ENCODE peak calls at places on chromosomes 1 and 21, in seven cellular contexts. D is uterus, E is A549, H is breast epithelium, I is esophagus muscularis mucosa, L is IMR-90, F is Peyer's patch. A is an unnamed sample.

GRCh38 chr1:113396585-113396984 is 6.3 kb downstream of the MAGI3 start:
- DNase-seq in I (no peak), D (no peak), H (no peak), E (peak), L (peak), F (no peak), A (no peak)

GRCh38 chr1:226763741-226764264 is 24.7 kb upstream of the ITPKB start:
- DNase-seq in L (peak), H (no peak), I (no peak), D (no peak), E (peak), F (no peak), A (no peak)

GRCh38 chr1:211630236-211631081 is 45.0 kb downstream of the NEK2 start:
- DNase-seq in I (no peak), H (no peak), L (no peak), D (no peak), E (no peak), F (no peak), A (no peak)

GRCh38 chr1:40256401-40257084 is 1.5 kb upstream of the ZMPSTE24 start:
- DNase-seq in D (no peak), I (no peak), F (no peak), E (no peak), L (no peak), H (no peak), A (no peak)

GRCh38 chr1:203520315-203520714 is 26.4 kb downstream of the OPTC start:
- DNase-seq in I (no peak), F (no peak), E (no peak), H (no peak), D (no peak), L (peak), A (no peak)

GRCh38 chr1:113133038-113133437 is 60.0 kb downstream of the LRIG2 start:
- DNase-seq in F (no peak), D (no peak), I (no peak), L (no peak), H (no peak), E (no peak), A (no peak)

GRCh38 chr1:172670791-172671190 is 11.9 kb downstream of the FASLG start:
- DNase-seq in E (no peak), L (no peak), F (no peak), H (no peak), D (no peak), I (no peak), A (no peak)

GRCh38 chr1:94045465-94046056 is 75.4 kb downstream of the ABCA4 start:
- DNase-seq in D (peak), L (peak), F (no peak), E (peak), I (peak), H (peak), A (peak)

GRCh38 chr1:53256744-53257453 is 18.6 kb upstream of the MAGOH start:
- DNase-seq in D (no peak), I (no peak), H (no peak), E (no peak), F (no peak), L (no peak), A (no peak)

GRCh38 chr1:111743679-111744101 is 4.5 kb upstream of the INKA2 start:
- DNase-seq in E (no peak), H (no peak), I (peak), F (no peak), D (no peak), L (peak), A (peak)

GRCh38 chr1:82079607-82080006 is 278.9 kb downstream of the ADGRL2 start:
- DNase-seq in D (no peak), E (no peak), L (no peak), F (no peak), H (no peak), I (no peak), A (no peak)

GRCh38 chr21:42561742-42562141 is 48.1 kb downstream of the SLC37A1 start:
- DNase-seq in L (no peak), I (no peak), E (no peak), D (no peak), H (peak), F (peak), A (peak)

GRCh38 chr1:201888282-201889033 is at the start of gene SHISA4:
- DNase-seq in D (peak), E (peak), F (peak), L (peak), H (peak), I (no peak), A (peak)

GRCh38 chr1:110053557-110054428 is 16.7 kb downstream of the ALX3 start:
- DNase-seq in H (peak), I (no peak), F (peak), L (peak), E (peak), D (peak), A (peak)

GRCh38 chr1:240426056-240426455 is 185.9 kb downstream of the GREM2 start:
- DNase-seq in F (no peak), D (no peak), E (no peak), L (no peak), H (no peak), I (no peak), A (no peak)

GRCh38 chr1:7539772-7540175 is 231.3 kb upstream of the VAMP3 start:
- DNase-seq in L (peak), D (no peak), I (no peak), F (peak), E (no peak), H (peak), A (peak)

GRCh38 chr1:228176461-228177182 is 11.0 kb downstream of the IBA57 start:
- DNase-seq in D (no peak), E (no peak), L (no peak), F (no peak), H (no peak), I (no peak), A (no peak)

GRCh38 chr1:152873495-152873894 is 4.6 kb upstream of the SMCP start:
- DNase-seq in E (no peak), I (no peak), H (no peak), F (no peak), L (peak), D (no peak), A (no peak)

GRCh38 chr1:6298940-6299465 is 38.1 kb upstream of the GPR153 start:
- DNase-seq in D (no peak), E (no peak), L (no peak), I (no peak), H (no peak), F (no peak), A (no peak)

GRCh38 chr21:19343711-19344110 is 940.1 kb upstream of the TMPRSS15 start:
- DNase-seq in L (no peak), E (no peak), D (no peak), H (no peak), F (no peak), I (no peak), A (no peak)

GRCh38 chr1:113109908-113110554 is 37.0 kb downstream of the LRIG2 start:
- DNase-seq in E (peak), L (peak), H (no peak), D (peak), I (no peak), F (no peak), A (no peak)

GRCh38 chr1:76901158-76901767 is 34.0 kb downstream of the ST6GALNAC5 start:
- DNase-seq in L (peak), D (no peak), F (no peak), I (no peak), H (no peak), E (peak), A (no peak)

GRCh38 chr1:36576118-36576517 is 93.4 kb upstream of the CSF3R start:
- DNase-seq in I (no peak), L (peak), F (peak), H (no peak), D (peak), E (peak), A (peak)

GRCh38 chr21:39776589-39776988 is 31.6 kb downstream of the IGSF5 start:
- DNase-seq in E (no peak), F (no peak), D (no peak), H (no peak), I (no peak), L (no peak), A (no peak)

DNA sequence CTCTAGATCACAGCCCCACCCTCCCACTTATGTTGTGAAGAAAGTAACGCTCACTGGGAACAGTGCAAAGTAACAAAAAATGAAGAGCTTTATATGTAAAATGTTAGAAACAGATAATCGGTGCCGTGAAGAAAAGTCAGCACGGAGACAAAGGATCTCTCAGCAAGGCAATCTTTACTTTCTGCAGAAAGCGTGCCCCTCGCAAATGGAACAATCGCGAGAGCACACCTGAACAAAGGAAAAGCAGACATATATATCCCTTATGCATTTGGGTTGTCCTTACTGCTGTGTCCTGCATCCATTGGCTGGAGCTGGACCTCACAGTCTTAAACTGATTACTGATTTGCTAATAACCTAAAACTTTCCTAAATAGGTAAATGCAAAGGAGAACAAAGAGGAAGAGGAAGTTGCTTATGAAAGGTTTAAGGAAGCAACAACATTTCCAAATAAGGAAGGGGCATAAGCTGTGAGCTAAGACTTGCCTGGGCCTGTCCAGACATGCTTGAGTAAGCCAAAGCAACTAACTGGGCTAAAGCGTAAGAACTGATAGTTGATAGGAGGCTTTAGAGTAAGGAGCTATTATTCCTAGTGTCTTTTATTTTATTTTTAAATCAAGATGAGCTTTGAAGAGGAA is 89.7 kb downstream of the GTF2B start:
- DNase-seq in F (no peak), D (no peak), E (no peak), I (no peak), H (no peak), L (peak), A (no peak)
- TF ChIP-seq POLR2A in F (no peak), D (no peak), E (no peak), I (no peak), H (no peak), L (no peak), A (no peak)

GRCh38 chr1:235952950-235953615 is 86.4 kb upstream of the LYST start:
- DNase-seq in L (no peak), I (no peak), F (no peak), D (no peak), E (no peak), H (no peak), A (no peak)

GRCh38 chr1:235955777-235956176 is 89.1 kb upstream of the LYST start:
- DNase-seq in L (peak), D (no peak), I (no peak), H (no peak), E (no peak), F (no peak), A (no peak)

GRCh38 chr1:235958021-235958420 is 91.3 kb upstream of the LYST start:
- DNase-seq in E (no peak), H (no peak), L (no peak), F (no peak), I (no peak), D (no peak), A (no peak)

GRCh38 chr1:235953801-235954200 is 87.1 kb upstream of the LYST start:
- DNase-seq in F (no peak), I (no peak), E (no peak), H (no peak), D (no peak), L (peak), A (no peak)

DNA sequence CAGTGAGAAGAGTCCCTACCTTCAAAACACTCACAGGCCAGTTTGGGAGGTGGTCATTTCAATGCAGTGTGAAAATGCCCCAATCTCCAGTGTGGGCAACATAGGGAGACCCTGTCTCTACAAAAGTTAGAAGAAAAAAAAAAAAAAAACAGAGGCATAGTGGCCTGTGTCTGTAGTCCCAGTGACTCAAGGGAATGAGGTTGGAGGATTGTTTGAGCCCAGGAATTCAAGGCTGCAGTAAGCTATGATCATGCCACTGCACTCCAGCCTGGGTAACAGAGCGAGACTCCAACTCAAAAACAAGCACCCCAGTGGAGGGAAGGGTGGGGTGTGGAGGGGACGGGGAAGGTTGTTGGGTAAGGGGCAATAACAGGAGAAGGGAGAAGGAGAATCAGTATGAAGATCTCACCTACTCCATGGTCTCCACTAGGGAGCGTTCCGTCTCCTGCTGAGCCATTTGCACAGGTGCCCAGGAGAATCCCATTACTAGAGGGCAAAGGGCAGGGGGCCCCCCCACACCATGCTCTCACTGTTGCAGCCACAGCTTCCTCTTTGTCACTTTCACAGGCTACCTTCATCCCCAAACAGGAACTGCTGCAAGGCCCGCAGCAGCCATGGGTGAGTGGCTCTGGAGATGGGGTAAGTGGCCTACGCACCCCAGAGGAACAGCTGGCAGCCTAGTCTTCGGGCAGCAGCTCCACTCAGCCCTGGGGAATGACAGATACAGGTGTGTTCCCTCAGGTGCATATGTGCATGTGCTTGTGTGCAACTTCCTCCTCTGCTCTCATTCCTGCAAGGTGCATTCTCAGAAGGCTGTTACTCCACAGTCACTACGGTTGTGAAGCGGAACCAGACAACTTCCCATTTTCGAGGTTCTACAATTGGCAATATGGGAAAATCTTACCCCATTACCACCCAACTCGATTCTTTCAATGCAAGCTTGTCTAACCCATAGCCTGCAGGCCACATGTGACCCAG is 87.9 kb upstream of the LYST start:
- DNase-seq in D (no peak), F (peak), H (no peak), L (peak), E (no peak), I (no peak), A (no peak)
- TF ChIP-seq CTCF in D (no peak), F (no peak), H (no peak), L (no peak), E (no peak), I (no peak), A (no peak)

DNA sequence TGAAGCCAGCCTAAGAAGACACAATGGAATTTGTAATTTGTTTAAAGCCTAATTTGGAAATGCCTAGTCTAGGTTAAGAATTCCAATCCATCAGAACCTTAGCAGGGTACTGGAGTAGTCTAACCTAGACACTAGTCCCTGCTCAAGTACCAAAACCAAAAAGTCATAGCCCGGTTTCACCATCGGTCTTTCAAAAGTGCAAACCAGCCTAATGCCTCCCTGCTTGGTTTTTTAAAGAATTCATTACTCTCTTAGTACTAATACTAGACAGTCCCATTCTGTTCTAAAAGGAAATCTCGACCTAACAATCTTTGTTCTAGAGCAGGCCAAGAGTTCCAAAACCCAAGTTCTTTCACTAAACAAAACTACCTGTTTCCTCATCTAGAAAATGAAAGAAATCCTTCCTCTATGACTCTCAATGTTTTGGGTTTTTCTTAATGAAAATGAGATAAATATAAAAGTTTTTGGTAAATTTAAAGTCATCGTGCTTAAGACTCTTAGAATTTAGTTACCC is 2.6 kb downstream of the PUM1 start:
- DNase-seq in D (no peak), L (no peak), E (no peak), I (no peak), H (no peak), F (no peak), A (no peak)
- H3K4me3 ChIP-seq in D (peak), L (no peak), E (peak), I (peak), H (peak), F (peak), A (no peak)

GRCh38 chr1:46036894-46037596 is 95.4 kb downstream of the PIK3R3 start:
- DNase-seq in H (peak), D (peak), L (peak), I (peak), E (peak), F (peak), A (peak)
- TF ChIP-seq POLR2A in H (no peak), D (no peak), L (no peak), I (no peak), E (no peak), F (no peak), A (no peak)

A was measured in lower leg skin.